ENCODE peak calls at places on chromosomes 6 and 20, in four cellular contexts. V is posterior cingulate gyrus, M is HEK293T, K is posterior vena cava. D is an unnamed sample.

GRCh38 chr6:132330759-132331158 is 70.5 kb downstream of the MOXD1 start:
- DNase-seq in V (no peak), M (no peak), K (no peak), D (no peak)

GRCh38 chr20:63529861-63530787 is 7.1 kb downstream of the PTK6 start:
- DNase-seq in V (no peak), M (no peak), K (no peak), D (no peak)

GRCh38 chr20:41774291-41774690 is 156.1 kb upstream of the CHD6 start:
- DNase-seq in V (no peak), M (no peak), K (no peak), D (no peak)

GRCh38 chr6:80249897-80250296 is 143.4 kb downstream of the BCKDHB start:
- DNase-seq in V (no peak), M (no peak), K (no peak), D (no peak)

GRCh38 chr6:7124631-7125030 is 16.9 kb downstream of the RREB1 start:
- DNase-seq in V (no peak), M (no peak), K (no peak), D (no peak)

GRCh38 chr20:5001174-5002076 is at the start of gene SLC23A2:
- DNase-seq in V (peak; percentile 50), M (peak; percentile 74), K (peak; percentile 85), D (peak; percentile 68)

GRCh38 chr6:5580736-5581568 is 319.6 kb downstream of the FARS2 start:
- DNase-seq in V (no peak), M (no peak), K (no peak), D (no peak)

GRCh38 chr6:43258807-43259686 is 15.8 kb downstream of the TTBK1 start:
- DNase-seq in V (no peak), M (no peak), K (no peak), D (no peak)

GRCh38 chr6:126650931-126651330 is 311.0 kb downstream of the CENPW start:
- DNase-seq in V (no peak), M (no peak), K (no peak), D (no peak)

GRCh38 chr20:49287555-49288249 is 9.8 kb upstream of the ZNFX1 start:
- DNase-seq in V (no peak), M (no peak), K (no peak), D (no peak)

GRCh38 chr6:126027601-126028000 is 41.3 kb downstream of the TRMT11 start:
- DNase-seq in V (no peak), M (no peak), K (no peak), D (no peak)

GRCh38 chr6:2441881-2442475 is 196.6 kb upstream of the GMDS start:
- DNase-seq in V (no peak), M (no peak), K (no peak), D (no peak)

GRCh38 chr6:105879902-105880547 is 206.1 kb upstream of the PRDM1 start:
- DNase-seq in V (no peak), M (no peak), K (no peak), D (no peak)

GRCh38 chr6:128188678-128189077 is 287.8 kb upstream of the THEMIS start:
- DNase-seq in V (no peak), M (no peak), K (no peak), D (no peak)

GRCh38 chr6:506920-507523 is 115.5 kb downstream of the IRF4 start:
- DNase-seq in V (no peak), M (no peak), K (no peak), D (no peak)

GRCh38 chr6:35365599-35366596 is 23.5 kb downstream of the PPARD start:
- DNase-seq in V (no peak), M (no peak), K (no peak), D (no peak)

GRCh38 chr6:167077241-167077932 is 45.5 kb upstream of the CCR6 start:
- DNase-seq in V (no peak), M (no peak), K (no peak), D (no peak)

GRCh38 chr6:27296106-27296783 is 15.8 kb downstream of the POM121L2 start:
- DNase-seq in V (no peak), M (peak; percentile 55), K (no peak), D (no peak)

GRCh38 chr6:112156694-112157093 is 69.3 kb downstream of the FAM229B start:
- DNase-seq in V (no peak), M (no peak), K (no peak), D (no peak)

GRCh38 chr20:63652192-63652980 is 838 bp downstream of the STMN3 start:
- DNase-seq in V (no peak), M (peak; percentile 29), K (no peak), D (no peak)

GRCh38 chr6:121920616-121921015 is 478.8 kb upstream of the HSF2 start:
- DNase-seq in V (no peak), M (no peak), K (no peak), D (no peak)

GRCh38 chr6:14544689-14545088 is 427.1 kb downstream of the CD83 start:
- DNase-seq in V (no peak), M (no peak), K (no peak), D (no peak)

GRCh38 chr6:112802154-112802553 is 455.0 kb downstream of the RFPL4B start:
- DNase-seq in V (no peak), M (no peak), K (no peak), D (no peak)

GRCh38 chr6:148455674-148456559 is 113.3 kb downstream of the SASH1 start:
- DNase-seq in V (peak; percentile 64), M (no peak), K (no peak), D (no peak)

GRCh38 chr6:10837692-10837996 is 695 bp downstream of the MAK start:
- DNase-seq in V (no peak), M (peak; percentile 34), K (no peak), D (peak; percentile 8)

GRCh38 chr20:47352332-47353223 is 3.9 kb downstream of the ZMYND8 start:
- DNase-seq in V (no peak), M (no peak), K (no peak), D (no peak)

GRCh38 chr6:169141706-169142705 is 111.6 kb downstream of the THBS2 start:
- DNase-seq in V (peak; percentile 26), M (no peak), K (no peak), D (no peak)

GRCh38 chr6:33904050-33904827 is 100.4 kb upstream of the MLN start:
- DNase-seq in V (no peak), M (no peak), K (no peak), D (peak; percentile 63)

GRCh38 chr20:50624351-50625016 is 66.9 kb downstream of the RIPOR3 start:
- DNase-seq in V (no peak), M (no peak), K (no peak), D (no peak)